ENCODE peak calls at places on chromosomes 13 and 19, in six cellular contexts. U is stimulated activated CD8-positive, alpha-beta memory T cell treated with anti-CD3 and anti-CD28 coated beads, Interleukin-7, amount 100 ng/mL, for 1 hour; Y is GM10248; Q is pancreas; B is DMS53; O is activated CD4-positive, alpha-beta T cell treated with anti-CD3 and anti-CD28 coated beads for 48 hours. G is an unnamed sample.

GRCh38 chr19:10863107-10863700 is 8.1 kb upstream of the CARM1 start:
- DNase-seq in U (no peak), Y (no peak), Q (no peak), B (peak), O (no peak), G (peak)

GRCh38 chr19:5225486-5226345 is 114.9 kb downstream of the PTPRS start:
- DNase-seq in U (no peak), Y (no peak), Q (no peak), B (no peak), O (peak), G (peak)

GRCh38 chr19:45973564-45974338 is at the start of gene NOVA2:
- DNase-seq in U (no peak), Y (peak), Q (peak), B (peak), O (peak), G (peak)

GRCh38 chr13:24746618-24747247 is 17.2 kb upstream of the RNF17 start:
- DNase-seq in U (no peak), Y (no peak), Q (no peak), B (peak), O (peak), G (peak)

GRCh38 chr19:17618281-17618903 is 62.9 kb downstream of the COLGALT1 start:
- DNase-seq in U (no peak), Y (no peak), Q (no peak), B (no peak), O (no peak), G (no peak)

GRCh38 chr13:35475960-35476943 is at the start of gene MAB21L1:
- DNase-seq in U (no peak), Y (no peak), Q (no peak), B (peak), O (peak), G (peak)

GRCh38 chr19:24029941-24030636 is 56.9 kb upstream of the ZNF254 start:
- DNase-seq in U (no peak), Y (no peak), Q (no peak), B (peak), O (no peak), G (peak)

GRCh38 chr19:30371157-30371845 is 883 bp upstream of the ZNF536 start:
- DNase-seq in U (no peak), Y (no peak), Q (no peak), B (no peak), O (no peak), G (no peak)

GRCh38 chr13:96835591-96835990 is 158.7 kb downstream of the OXGR1 start:
- DNase-seq in U (no peak), Y (no peak), Q (no peak), B (no peak), O (no peak), G (no peak)

GRCh38 chr13:98959775-98960325 is 18.0 kb downstream of the DOCK9 start:
- DNase-seq in U (no peak), Y (no peak), Q (no peak), B (no peak), O (no peak), G (no peak)

GRCh38 chr13:100156786-100157185 is 67.9 kb downstream of the PCCA start:
- DNase-seq in U (no peak), Y (no peak), Q (no peak), B (no peak), O (no peak), G (no peak)

G was measured in ELF-1.